ENCODE peak calls at places on chromosomes 3 and 15, in seven cellular contexts. D is H9, G is IMR-90, S is neuronal stem cell, X is H1, B is mesendoderm, U is trophoblast cell. L is an unnamed sample.

GRCh38 chr3:66380200-66380932 is 120.5 kb downstream of the LRIG1 start:
- DNase-seq in D (peak), G (no peak), S (no peak), X (no peak), B (no peak), U (no peak), L (no peak)

GRCh38 chr3:45736707-45737106 is 47.5 kb downstream of the SACM1L start:
- DNase-seq in D (no peak), G (no peak), S (no peak), X (no peak), B (no peak), U (no peak), L (no peak)

GRCh38 chr3:9746330-9746729 is 3.4 kb upstream of the OGG1 start:
- DNase-seq in D (no peak), G (peak), S (no peak), X (no peak), B (no peak), U (no peak), L (peak)

GRCh38 chr15:53910236-53910849 is 67.9 kb upstream of the UNC13C start:
- DNase-seq in D (no peak), G (no peak), S (no peak), X (no peak), B (no peak), U (peak), L (no peak)

GRCh38 chr3:56190130-56190529 is 278.1 kb downstream of the ERC2 start:
- DNase-seq in D (no peak), G (no peak), S (no peak), X (no peak), B (no peak), U (no peak), L (no peak)

GRCh38 chr3:65761431-65761830 is 277.3 kb downstream of the MAGI1 start:
- DNase-seq in D (no peak), G (no peak), S (peak), X (no peak), B (no peak), U (no peak), L (no peak)

GRCh38 chr3:38960953-38961622 is 90.7 kb downstream of the SCN11A start:
- DNase-seq in D (peak), G (peak), S (peak), X (peak), B (peak), U (peak), L (peak)

GRCh38 chr15:84818221-84819131 is 1.3 kb downstream of the ALPK3 start:
- DNase-seq in D (peak), G (peak), S (peak), X (no peak), B (peak), U (peak), L (peak)

GRCh38 chr3:52280046-52280445 is 1.6 kb upstream of the WDR82 start:
- DNase-seq in D (no peak), G (no peak), S (no peak), X (no peak), B (no peak), U (no peak), L (no peak)

GRCh38 chr3:110070539-110070916 is 733.2 kb upstream of the DPPA4 start:
- DNase-seq in D (no peak), G (no peak), S (no peak), X (no peak), B (no peak), U (no peak), L (no peak)

GRCh38 chr3:69838217-69838616 is 99.0 kb downstream of the MITF start:
- DNase-seq in D (no peak), G (peak), S (no peak), X (no peak), B (no peak), U (peak), L (peak)

GRCh38 chr3:141246224-141246957 is 14.8 kb downstream of the PXYLP1 start:
- DNase-seq in D (no peak), G (no peak), S (no peak), X (peak), B (no peak), U (no peak), L (no peak)

GRCh38 chr3:36729204-36730056 is 34.9 kb downstream of the DCLK3 start:
- DNase-seq in D (no peak), G (peak), S (peak), X (no peak), B (peak), U (peak), L (peak)

GRCh38 chr3:123722021-123722420 is 137.2 kb upstream of the HACD2 start:
- DNase-seq in D (no peak), G (no peak), S (no peak), X (no peak), B (no peak), U (no peak), L (no peak)

GRCh38 chr15:101006931-101007687 is 88.0 kb downstream of the LRRK1 start:
- DNase-seq in D (peak), G (peak), S (peak), X (peak), B (peak), U (peak), L (peak)

GRCh38 chr3:55434789-55435188 is 52.3 kb downstream of the WNT5A start:
- DNase-seq in D (peak), G (peak), S (no peak), X (peak), B (peak), U (peak), L (no peak)

GRCh38 chr15:90067181-90067952 is 34.9 kb downstream of the IDH2 start:
- DNase-seq in D (no peak), G (no peak), S (no peak), X (no peak), B (no peak), U (no peak), L (no peak)

GRCh38 chr15:90064931-90065681 is 37.2 kb downstream of the IDH2 start:
- DNase-seq in D (no peak), G (no peak), S (no peak), X (no peak), B (peak), U (no peak), L (peak)

GRCh38 chr15:90065682-90066049 is 36.6 kb downstream of the IDH2 start:
- DNase-seq in D (no peak), G (no peak), S (no peak), X (no peak), B (no peak), U (no peak), L (no peak)

GRCh38 chr15:90071220-90071807 is 31.0 kb downstream of the IDH2 start:
- DNase-seq in D (no peak), G (peak), S (no peak), X (no peak), B (peak), U (peak), L (peak)

DNA sequence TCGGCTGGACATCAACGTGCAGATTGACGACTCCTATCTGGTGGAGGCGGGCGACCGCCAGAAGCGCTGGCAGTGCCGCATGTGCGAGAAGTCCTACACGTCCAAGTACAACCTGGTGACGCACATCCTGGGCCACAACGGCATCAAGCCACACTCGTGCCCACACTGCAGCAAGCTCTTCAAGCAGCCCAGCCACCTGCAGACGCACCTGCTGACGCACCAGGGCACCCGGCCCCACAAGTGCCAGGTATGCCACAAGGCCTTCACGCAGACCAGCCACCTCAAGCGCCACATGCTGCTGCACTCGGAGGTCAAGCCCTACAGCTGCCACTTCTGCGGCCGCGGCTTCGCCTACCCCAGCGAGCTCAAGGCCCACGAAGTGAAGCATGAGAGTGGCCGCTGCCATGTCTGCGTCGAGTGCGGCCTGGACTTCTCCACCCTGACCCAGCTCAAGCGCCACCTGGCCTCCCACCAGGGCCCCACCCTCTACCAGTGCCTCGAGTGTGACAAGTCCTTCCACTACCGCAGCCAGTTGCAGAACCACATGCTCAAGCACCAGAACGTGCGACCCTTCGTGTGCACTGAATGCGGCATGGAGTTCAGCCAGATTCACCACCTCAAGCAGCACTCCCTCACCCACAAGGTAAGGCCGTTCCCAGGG is 34.2 kb downstream of the IDH2 start:
- DNase-seq in D (no peak), G (no peak), S (no peak), X (no peak), B (no peak), U (no peak), L (no peak)
- H3K23ac ChIP-seq in D (no peak), G (no peak), S (peak), X (no peak), B (no peak), U (no peak), L (no peak)

GRCh38 chr15:56940388-56940787 is 21.9 kb downstream of the TCF12 start:
- DNase-seq in D (no peak), G (no peak), S (no peak), X (no peak), B (no peak), U (no peak), L (no peak)
- H3K23ac ChIP-seq in D (no peak), G (no peak), S (no peak), X (no peak), B (no peak), U (no peak), L (no peak)

GRCh38 chr15:23574742-23575141 is 9.3 kb downstream of the MKRN3 start:
- DNase-seq in D (peak), G (no peak), S (no peak), X (no peak), B (peak), U (no peak), L (no peak)

GRCh38 chr15:23570466-23570865 is 5.0 kb downstream of the MKRN3 start:
- DNase-seq in D (no peak), G (no peak), S (peak), X (no peak), B (peak), U (peak), L (no peak)

GRCh38 chr15:23578521-23579150 is 13.2 kb downstream of the MKRN3 start:
- DNase-seq in D (no peak), G (no peak), S (no peak), X (no peak), B (no peak), U (no peak), L (no peak)

GRCh38 chr15:23572844-23573243 is 7.4 kb downstream of the MKRN3 start:
- DNase-seq in D (no peak), G (no peak), S (no peak), X (no peak), B (no peak), U (no peak), L (no peak)

GRCh38 chr15:23576034-23576433 is 10.6 kb downstream of the MKRN3 start:
- DNase-seq in D (no peak), G (no peak), S (no peak), X (no peak), B (no peak), U (no peak), L (no peak)
- H3K23ac ChIP-seq in D (no peak), G (no peak), S (no peak), X (no peak), B (no peak), U (no peak), L (no peak)

GRCh38 chr3:18469775-18470174 is 44.6 kb upstream of the SATB1 start:
- DNase-seq in D (no peak), G (no peak), S (no peak), X (no peak), B (no peak), U (no peak), L (no peak)

DNA sequence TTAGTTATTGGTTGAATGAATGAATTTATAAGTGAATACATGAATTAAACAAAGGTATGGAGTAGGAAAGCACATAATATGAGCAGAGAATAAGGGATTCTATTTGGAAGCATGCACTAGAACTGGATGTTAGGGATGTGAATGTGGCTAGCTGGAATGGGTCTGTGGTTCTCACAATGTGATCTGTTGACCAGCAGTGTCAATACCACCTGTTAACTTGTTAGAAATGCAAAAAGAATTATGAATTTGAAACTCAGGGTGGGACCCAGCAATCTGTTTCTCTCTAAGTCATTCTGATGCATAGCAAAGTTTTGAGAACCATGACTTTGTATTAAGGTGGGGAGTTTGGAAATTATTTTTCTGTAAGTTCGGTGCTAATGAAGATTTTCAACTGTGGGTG is 41.0 kb upstream of the SATB1 start:
- DNase-seq in D (no peak), G (no peak), S (no peak), X (no peak), B (no peak), U (no peak), L (no peak)
- H3K23ac ChIP-seq in D (no peak), G (no peak), S (no peak), X (no peak), B (no peak), U (no peak), L (no peak)

GRCh38 chr3:23096041-23096440 is 107.1 kb upstream of the UBE2E2 start:
- DNase-seq in D (peak), G (no peak), S (no peak), X (no peak), B (peak), U (peak), L (no peak)
- H3K23ac ChIP-seq in D (no peak), G (no peak), S (no peak), X (no peak), B (no peak), U (no peak), L (no peak)

GRCh38 chr3:150454622-150455021 is 46.5 kb downstream of the TSC22D2 start:
- DNase-seq in D (no peak), G (no peak), S (no peak), X (no peak), B (no peak), U (no peak), L (no peak)

GRCh38 chr3:150455341-150455740 is 47.2 kb downstream of the TSC22D2 start:
- DNase-seq in D (no peak), G (peak), S (no peak), X (no peak), B (no peak), U (no peak), L (peak)

GRCh38 chr3:150451329-150452084 is 43.4 kb downstream of the TSC22D2 start:
- DNase-seq in D (no peak), G (no peak), S (no peak), X (no peak), B (no peak), U (no peak), L (no peak)

GRCh38 chr3:150453353-150453752 is 45.3 kb downstream of the TSC22D2 start:
- DNase-seq in D (no peak), G (no peak), S (no peak), X (no peak), B (no peak), U (no peak), L (no peak)

DNA sequence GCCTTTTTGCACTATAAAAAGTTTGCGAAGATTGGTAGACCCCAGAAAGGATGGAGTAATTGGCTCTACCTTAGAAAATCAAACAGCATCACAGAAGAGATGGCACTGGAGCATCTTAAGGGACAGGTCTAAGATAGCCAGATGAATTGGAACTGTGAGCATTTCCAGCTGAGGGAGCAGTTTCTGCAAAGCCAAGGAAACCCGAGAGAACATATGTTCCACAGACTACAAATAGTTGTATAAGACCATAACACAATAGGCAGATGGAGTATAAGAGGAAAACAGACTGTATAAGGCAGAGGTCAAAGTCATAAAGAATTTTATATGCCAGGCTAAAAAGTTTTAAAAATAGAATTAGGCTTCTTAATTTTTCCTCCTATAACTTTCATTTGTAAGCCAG is 46.0 kb downstream of the TSC22D2 start:
- DNase-seq in D (no peak), G (no peak), S (no peak), X (no peak), B (no peak), U (no peak), L (no peak)
- H3K23ac ChIP-seq in D (no peak), G (peak), S (no peak), X (no peak), B (no peak), U (no peak), L (no peak)

GRCh38 chr3:134645515-134645914 is 5.3 kb downstream of the KY start:
- DNase-seq in D (no peak), G (no peak), S (no peak), X (no peak), B (no peak), U (no peak), L (no peak)

GRCh38 chr3:134646086-134646485 is 4.7 kb downstream of the KY start:
- DNase-seq in D (peak), G (no peak), S (no peak), X (peak), B (no peak), U (no peak), L (no peak)

GRCh38 chr3:134650431-134651346 is at the start of gene KY:
- DNase-seq in D (peak), G (peak), S (peak), X (peak), B (peak), U (peak), L (peak)

GRCh38 chr3:134649106-134649705 is 1.6 kb downstream of the KY start:
- DNase-seq in D (peak), G (no peak), S (no peak), X (no peak), B (no peak), U (no peak), L (no peak)

GRCh38 chr3:134647902-134648760 is 2.7 kb downstream of the KY start:
- DNase-seq in D (peak), G (no peak), S (no peak), X (peak), B (no peak), U (no peak), L (no peak)
- H3K23ac ChIP-seq in D (no peak), G (no peak), S (no peak), X (no peak), B (no peak), U (no peak), L (no peak)

DNA sequence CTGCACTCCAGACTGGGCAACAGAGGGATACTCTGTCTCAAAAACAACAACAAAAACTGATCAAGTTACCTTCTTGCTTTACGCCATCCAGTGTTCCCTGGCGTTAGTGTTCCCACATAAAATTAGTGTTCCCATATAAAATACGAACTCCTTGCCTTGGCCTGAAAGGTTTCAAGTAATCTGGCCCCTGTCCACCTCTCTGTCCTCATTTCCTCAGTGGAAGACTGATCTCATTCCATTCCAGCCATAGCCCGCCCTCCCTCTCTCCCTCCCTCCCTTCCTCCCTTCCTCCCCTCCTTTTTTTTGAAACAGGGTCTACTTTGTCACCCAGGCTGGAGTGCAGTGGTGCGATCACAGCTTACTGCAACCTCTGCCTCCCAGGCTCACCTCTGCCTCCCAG is 2.8 kb upstream of the CAND2 start:
- DNase-seq in D (no peak), G (no peak), S (no peak), X (no peak), B (no peak), U (no peak), L (no peak)
- H3K23ac ChIP-seq in D (no peak), G (no peak), S (no peak), X (no peak), B (no peak), U (no peak), L (no peak)

DNA sequence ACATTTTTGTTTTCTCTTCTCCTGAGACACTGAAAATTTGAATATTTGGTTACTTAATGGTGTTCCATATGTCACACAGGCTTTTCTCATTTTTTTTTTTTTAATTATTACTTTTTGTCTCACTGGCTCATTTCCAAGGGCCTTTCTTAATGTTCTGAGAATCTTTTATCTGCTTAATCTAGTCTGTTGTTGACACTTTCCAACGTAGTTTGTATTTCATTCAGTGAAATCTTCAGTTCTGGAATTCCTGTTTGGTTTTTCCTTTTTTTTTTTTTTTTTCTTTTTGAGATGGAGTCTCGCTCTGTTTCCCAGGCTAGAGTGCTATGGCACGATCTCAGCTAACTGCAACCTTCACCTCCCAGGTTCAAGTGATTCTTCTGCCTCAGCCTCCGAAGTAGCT is 42.7 kb downstream of the NCK1 start:
- DNase-seq in D (no peak), G (no peak), S (no peak), X (no peak), B (no peak), U (no peak), L (no peak)
- H3K23ac ChIP-seq in D (no peak), G (no peak), S (no peak), X (no peak), B (no peak), U (no peak), L (no peak)

L was measured in mesenchymal stem cell.